ENCODE peak calls at places on chromosomes 4 and X, in seven cellular contexts. V, D, H, F, Y, M and S are unnamed samples.

GRCh38 chrX:103734125-103734760 is 23.5 kb downstream of the TMEM31 start:
- DNase-seq in V (no peak), D (no peak), H (no peak), F (peak), Y (no peak), M (no peak), S (peak)

GRCh38 chr4:28082686-28083390 is 1222.2 kb downstream of the STIM2 start:
- DNase-seq in V (no peak), D (no peak), H (no peak), F (no peak), Y (no peak), M (peak), S (no peak)

GRCh38 chrX:10722804-10723364 is 102.5 kb upstream of the MID1 start:
- DNase-seq in V (peak), D (peak), H (peak), F (peak), Y (peak), M (peak), S (peak)

GRCh38 chr4:60201052-60201673 is 999.0 kb upstream of the ADGRL3 start:
- DNase-seq in V (peak), D (peak), H (peak), F (peak), Y (peak), M (peak), S (peak)

GRCh38 chrX:54043696-54044125 is 562 bp downstream of the PHF8 start:
- DNase-seq in V (peak), D (peak), H (peak), F (peak), Y (peak), M (peak), S (peak)

GRCh38 chr4:16897991-16898827 is at the start of gene LDB2:
- DNase-seq in V (no peak), D (peak), H (peak), F (no peak), Y (peak), M (no peak), S (peak)

GRCh38 chr4:148914734-148915133 is 472.5 kb upstream of the NR3C2 start:
- DNase-seq in V (no peak), D (no peak), H (no peak), F (no peak), Y (no peak), M (no peak), S (no peak)

GRCh38 chrX:132877954-132878536 is 80.4 kb downstream of the HS6ST2 start:
- DNase-seq in V (no peak), D (no peak), H (no peak), F (no peak), Y (no peak), M (no peak), S (no peak)

GRCh38 chr4:1196421-1197183 is 24.2 kb upstream of the SPON2 start:
- DNase-seq in V (no peak), D (peak), H (no peak), F (no peak), Y (peak), M (no peak), S (no peak)

GRCh38 chr4:180827193-180827592 is 1416.0 kb upstream of the TENM3 start:
- DNase-seq in V (no peak), D (peak), H (no peak), F (no peak), Y (no peak), M (peak), S (peak)

GRCh38 chr4:52976523-52977230 is 114.6 kb downstream of the RASL11B start:
- DNase-seq in V (no peak), D (no peak), H (no peak), F (no peak), Y (no peak), M (no peak), S (peak)

GRCh38 chrX:136608295-136608933 is 39.5 kb upstream of the CD40LG start:
- DNase-seq in V (peak), D (no peak), H (peak), F (peak), Y (no peak), M (peak), S (peak)

GRCh38 chr4:174193438-174194015 is 89.9 kb downstream of the FBXO8 start:
- DNase-seq in V (no peak), D (peak), H (no peak), F (no peak), Y (peak), M (no peak), S (peak)

GRCh38 chr4:31081375-31081774 is 361.2 kb downstream of the PCDH7 start:
- DNase-seq in V (no peak), D (no peak), H (no peak), F (no peak), Y (no peak), M (peak), S (peak)

GRCh38 chr4:47860305-47860704 is 22.4 kb upstream of the CORIN start:
- DNase-seq in V (no peak), D (no peak), H (no peak), F (no peak), Y (no peak), M (no peak), S (no peak)

GRCh38 chr4:158068063-158068462 is 104.8 kb downstream of the GASK1B start:
- DNase-seq in V (no peak), D (no peak), H (no peak), F (no peak), Y (no peak), M (no peak), S (peak)

GRCh38 chr4:158065176-158065575 is 107.6 kb downstream of the GASK1B start:
- DNase-seq in V (no peak), D (no peak), H (no peak), F (no peak), Y (no peak), M (peak), S (no peak)

GRCh38 chr4:158065603-158066002 is 107.2 kb downstream of the GASK1B start:
- DNase-seq in V (no peak), D (no peak), H (no peak), F (no peak), Y (no peak), M (no peak), S (no peak)

GRCh38 chr4:158071931-158072330 is 100.9 kb downstream of the GASK1B start:
- DNase-seq in V (no peak), D (no peak), H (no peak), F (no peak), Y (no peak), M (no peak), S (no peak)

DNA sequence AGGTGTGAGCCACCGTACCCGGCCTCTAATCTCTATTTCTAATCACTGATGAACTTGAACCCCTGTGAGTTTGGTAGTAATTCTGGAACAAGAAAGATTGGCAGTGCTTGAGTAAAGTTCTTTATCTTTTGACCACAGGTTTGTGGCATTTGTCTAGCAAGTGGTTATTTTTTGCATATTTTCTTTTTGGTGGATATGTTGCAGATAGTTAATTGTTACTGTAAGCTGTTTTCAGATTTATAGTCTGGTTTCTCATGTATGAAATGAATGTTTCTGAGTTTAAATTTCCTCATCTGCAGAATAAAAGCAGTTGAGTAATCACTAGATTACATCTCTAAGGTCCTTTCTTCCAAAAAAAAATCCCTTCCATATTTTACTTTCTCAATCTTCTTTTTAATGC is 105.2 kb downstream of the GASK1B start:
- DNase-seq in V (no peak), D (no peak), H (no peak), F (no peak), Y (no peak), M (no peak), S (peak)
- TF ChIP-seq EZH2phosphoT487 in V (no peak), D (no peak), H (no peak), F (no peak), Y (no peak), M (no peak), S (no peak)

GRCh38 chr4:66182651-66183050 is 512.4 kb upstream of the EPHA5 start:
- DNase-seq in V (no peak), D (no peak), H (no peak), F (no peak), Y (no peak), M (peak), S (no peak)

GRCh38 chr4:66178901-66179300 is 508.6 kb upstream of the EPHA5 start:
- DNase-seq in V (no peak), D (no peak), H (peak), F (no peak), Y (no peak), M (peak), S (no peak)
- TF ChIP-seq EZH2phosphoT487 in V (no peak), D (no peak), H (no peak), F (no peak), Y (no peak), M (no peak), S (no peak)

DNA sequence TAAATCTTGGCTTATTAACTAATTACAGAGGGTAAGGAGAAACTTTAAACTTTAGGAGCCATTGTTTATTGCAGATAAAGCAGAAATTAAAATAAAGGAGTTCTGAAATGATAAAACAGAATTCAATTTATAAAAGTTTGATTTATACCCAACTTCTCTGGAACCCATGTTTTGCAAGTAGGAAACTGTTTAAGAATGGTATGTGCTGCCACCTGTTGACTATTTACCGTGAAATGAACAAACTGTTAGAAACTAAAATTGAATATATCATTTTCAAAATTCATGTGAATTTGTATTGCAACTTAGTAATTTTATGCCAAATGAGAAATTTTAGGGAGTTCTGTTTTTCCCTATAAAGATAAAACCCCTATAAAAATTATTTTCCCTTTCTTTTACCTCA is 11.0 kb upstream of the TBC1D8B start:
- DNase-seq in V (peak), D (no peak), H (no peak), F (peak), Y (no peak), M (peak), S (peak)
- TF ChIP-seq EZH2phosphoT487 in V (no peak), D (no peak), H (no peak), F (no peak), Y (no peak), M (no peak), S (no peak)

DNA sequence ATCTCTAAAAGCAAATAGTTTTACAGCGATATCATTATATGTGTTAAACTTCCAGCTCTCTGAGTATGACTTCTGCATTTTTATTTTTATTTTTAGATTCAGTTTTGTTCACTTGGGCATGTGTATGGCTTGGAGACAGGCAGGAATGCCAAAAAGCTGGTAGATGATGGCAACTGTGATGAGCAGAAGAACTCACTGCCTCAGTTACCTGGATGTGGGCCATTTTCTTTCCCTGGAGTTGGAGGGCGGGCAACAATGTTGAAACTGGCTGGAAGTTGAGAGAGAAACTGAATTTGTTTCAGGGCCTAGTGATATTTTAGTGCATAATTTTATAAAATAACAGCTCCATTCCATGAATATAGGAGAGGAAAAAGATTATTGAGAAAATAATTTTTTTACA is 266.5 kb downstream of the ARHGAP24 start:
- DNase-seq in V (no peak), D (no peak), H (no peak), F (no peak), Y (no peak), M (no peak), S (no peak)
- TF ChIP-seq EZH2phosphoT487 in V (no peak), D (no peak), H (no peak), F (no peak), Y (no peak), M (no peak), S (no peak)

DNA sequence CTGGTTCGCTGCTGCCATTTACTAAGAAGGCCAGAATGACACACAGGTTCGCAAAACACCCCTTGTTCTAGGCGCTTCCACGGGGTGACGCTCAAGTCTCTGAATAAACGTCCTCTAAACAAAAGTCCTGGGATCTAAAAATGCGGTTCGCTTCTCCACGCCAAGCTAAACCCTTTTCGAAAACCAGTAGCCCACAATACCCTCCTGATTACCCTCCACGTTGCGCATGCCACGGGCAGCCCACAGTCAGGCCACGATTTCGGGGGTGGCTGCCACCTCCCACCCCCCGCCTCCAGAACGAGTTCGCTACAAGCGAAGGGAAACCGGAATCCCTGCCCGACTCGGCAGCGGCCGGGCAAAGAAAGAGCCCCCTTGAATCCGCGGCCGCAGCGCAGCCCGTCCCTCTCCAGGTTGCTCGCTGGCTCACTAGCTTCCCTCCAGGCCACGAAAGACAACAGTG is 423 bp downstream of the RPL39 start:
- DNase-seq in V (peak), D (peak), H (no peak), F (peak), Y (peak), M (peak), S (peak)
- TF ChIP-seq EZH2phosphoT487 in V (no peak), D (no peak), H (no peak), F (no peak), Y (no peak), M (no peak), S (no peak)

GRCh38 chrX:49186125-49187027 is at the start of gene PRICKLE3:
- DNase-seq in V (peak), D (peak), H (peak), F (peak), Y (no peak), M (peak), S (peak)

GRCh38 chrX:49187028-49187394 is 838 bp upstream of the PRICKLE3 start:
- DNase-seq in V (no peak), D (no peak), H (no peak), F (no peak), Y (no peak), M (no peak), S (no peak)

GRCh38 chrX:49184294-49185061 is 1.7 kb downstream of the PRICKLE3 start:
- DNase-seq in V (peak), D (peak), H (peak), F (no peak), Y (no peak), M (peak), S (peak)

GRCh38 chrX:49183701-49184281 is 2.4 kb downstream of the PRICKLE3 start:
- DNase-seq in V (no peak), D (no peak), H (no peak), F (no peak), Y (no peak), M (no peak), S (no peak)

GRCh38 chrX:49185062-49185394 is 1.1 kb downstream of the PRICKLE3 start:
- DNase-seq in V (no peak), D (no peak), H (no peak), F (no peak), Y (no peak), M (no peak), S (peak)
- TF ChIP-seq EZH2phosphoT487 in V (no peak), D (no peak), H (no peak), F (no peak), Y (no peak), M (no peak), S (no peak)

DNA sequence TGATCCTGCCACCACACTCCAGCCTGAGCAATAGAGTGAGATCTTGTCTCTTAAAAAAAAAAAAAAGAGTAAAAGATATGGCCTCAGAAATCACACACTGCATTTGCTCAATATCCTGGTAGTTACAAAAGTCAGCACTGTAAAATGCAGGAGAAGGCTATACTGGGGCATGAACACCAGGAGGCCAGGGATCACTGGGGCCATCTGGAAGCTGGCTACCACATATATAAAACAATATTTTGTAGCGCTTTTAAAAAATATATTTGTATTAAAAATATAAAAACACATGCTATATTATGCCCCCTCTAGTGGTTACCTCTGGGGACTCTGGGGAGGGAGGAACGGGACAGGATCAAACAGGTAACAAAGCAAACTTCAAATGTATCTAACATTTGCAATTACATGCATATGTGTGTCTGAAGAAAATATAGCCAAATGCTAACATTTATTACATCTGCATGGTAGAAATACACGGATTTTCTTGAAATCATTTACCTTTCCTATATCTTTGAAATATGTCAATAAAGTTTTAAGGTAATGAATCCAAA is 4.0 kb downstream of the C4orf46 start:
- DNase-seq in V (peak), D (peak), H (no peak), F (no peak), Y (peak), M (peak), S (peak)
- TF ChIP-seq EZH2phosphoT487 in V (no peak), D (no peak), H (no peak), F (no peak), Y (no peak), M (no peak), S (no peak)

GRCh38 chr4:165088366-165088765 is 24.3 kb downstream of the TMEM192 start:
- DNase-seq in V (no peak), D (no peak), H (no peak), F (no peak), Y (no peak), M (no peak), S (no peak)

DNA sequence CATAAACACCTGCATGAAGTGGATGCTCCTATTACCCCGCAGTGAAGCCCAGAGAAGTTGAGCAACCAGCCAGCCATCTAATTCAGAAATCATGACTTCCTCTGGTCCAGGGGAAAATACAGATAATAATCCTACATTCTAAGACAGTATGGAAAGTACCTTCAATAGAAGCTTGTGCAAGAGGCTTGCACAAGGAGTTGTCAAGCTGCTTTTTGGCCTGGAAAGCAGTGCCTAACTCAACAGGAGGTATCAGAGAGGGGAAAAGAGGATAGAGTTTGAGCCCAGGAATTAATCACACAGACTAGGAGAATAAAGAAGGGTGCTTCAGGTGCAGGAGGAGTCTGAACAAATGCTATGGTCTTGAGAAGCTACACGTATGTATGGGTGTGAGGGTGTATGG is 26.7 kb downstream of the TMEM192 start:
- DNase-seq in V (no peak), D (no peak), H (no peak), F (no peak), Y (no peak), M (no peak), S (no peak)
- TF ChIP-seq EZH2phosphoT487 in V (no peak), D (no peak), H (no peak), F (no peak), Y (no peak), M (no peak), S (no peak)

DNA sequence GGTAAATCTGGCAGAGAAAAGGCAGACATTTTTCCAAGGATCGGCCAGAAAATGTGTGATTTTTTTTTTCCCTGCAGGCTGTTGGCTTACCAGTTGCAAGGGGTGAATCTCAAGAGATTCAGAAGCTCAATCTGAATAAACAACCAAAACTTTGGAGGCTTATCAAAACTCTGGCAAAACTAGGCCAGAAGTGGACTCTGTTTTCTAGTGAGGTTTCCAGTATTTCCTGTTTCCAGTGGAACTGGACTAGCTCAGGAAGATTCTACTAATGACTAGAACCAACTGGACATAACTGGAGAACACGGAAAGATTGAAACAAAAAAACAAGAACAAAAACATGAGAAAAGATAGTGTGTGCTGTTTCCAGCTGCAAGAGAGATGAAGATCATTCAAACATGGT is 191.4 kb downstream of the SMIM20 start:
- DNase-seq in V (no peak), D (no peak), H (no peak), F (no peak), Y (no peak), M (peak), S (no peak)
- TF ChIP-seq EZH2phosphoT487 in V (no peak), D (no peak), H (no peak), F (no peak), Y (no peak), M (no peak), S (no peak)

GRCh38 chr4:130029442-130029841 is 933.5 kb downstream of the C4orf33 start:
- DNase-seq in V (no peak), D (no peak), H (peak), F (no peak), Y (no peak), M (no peak), S (no peak)

GRCh38 chr4:130028552-130028951 is 932.6 kb downstream of the C4orf33 start:
- DNase-seq in V (peak), D (no peak), H (peak), F (peak), Y (no peak), M (no peak), S (no peak)

GRCh38 chr4:130026185-130026584 is 930.2 kb downstream of the C4orf33 start:
- DNase-seq in V (peak), D (no peak), H (peak), F (no peak), Y (no peak), M (no peak), S (no peak)

GRCh38 chr4:130023088-130023487 is 927.1 kb downstream of the C4orf33 start:
- DNase-seq in V (no peak), D (no peak), H (no peak), F (no peak), Y (no peak), M (no peak), S (no peak)

DNA sequence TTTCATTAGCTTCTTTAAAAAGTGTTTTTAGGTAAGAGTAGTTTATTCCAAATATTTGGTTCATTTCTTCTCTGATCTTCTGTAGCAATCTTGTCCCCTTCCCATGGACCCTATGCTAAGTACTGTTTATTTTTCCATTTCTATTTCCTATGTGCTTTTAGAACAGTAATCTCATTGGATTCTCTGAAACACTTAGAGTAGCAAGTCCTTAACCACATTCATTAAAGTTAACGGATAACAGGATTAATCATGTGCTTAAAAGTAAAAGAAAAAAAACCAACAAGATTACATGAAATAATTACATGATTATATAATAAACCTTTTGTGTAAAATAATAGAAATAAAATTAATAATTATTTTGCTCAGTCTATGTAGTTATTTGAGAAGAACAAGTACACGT is 929.7 kb downstream of the C4orf33 start:
- DNase-seq in V (no peak), D (no peak), H (no peak), F (no peak), Y (no peak), M (no peak), S (no peak)
- TF ChIP-seq EZH2phosphoT487 in V (no peak), D (no peak), H (no peak), F (no peak), Y (no peak), M (no peak), S (no peak)